ENCODE peak calls at places on chromosomes 12 and 14, in eight cellular contexts. One of them, this sample, is unnamed.

GRCh38 chr14:64746298-64747250 is 42.4 kb downstream of the PLEKHG3 start:
- DNase-seq in OCI-LY7: no peak
- DNase-seq in left lung: peak; percentile 21
- DNase-seq in GM23338: no peak
- DNase-seq in transverse colon: no peak
- DNase-seq in AG04450: no peak
- DNase-seq in tibial artery: no peak
- DNase-seq in uterus: no peak
- DNase-seq in this sample: no peak

GRCh38 chr12:6837370-6838060 is 3.2 kb upstream of the GNB3 start:
- DNase-seq in AG04450: no peak
- DNase-seq in GM23338: no peak
- DNase-seq in transverse colon: no peak
- DNase-seq in left lung: no peak
- DNase-seq in tibial artery: no peak
- DNase-seq in OCI-LY7: no peak
- DNase-seq in uterus: no peak
- DNase-seq in this sample: no peak

GRCh38 chr12:6570264-6570887 is 2.3 kb upstream of the NOP2 start:
- DNase-seq in OCI-LY7: peak; percentile 69
- DNase-seq in left lung: peak; percentile 84
- DNase-seq in GM23338: peak; percentile 85
- DNase-seq in tibial artery: no peak
- DNase-seq in transverse colon: peak; percentile 64
- DNase-seq in AG04450: no peak
- DNase-seq in uterus: no peak
- DNase-seq in this sample: peak; percentile 25

GRCh38 chr12:85309180-85309579 is 29.2 kb downstream of the ALX1 start:
- DNase-seq in GM23338: no peak
- DNase-seq in transverse colon: no peak
- DNase-seq in left lung: no peak
- DNase-seq in uterus: no peak
- DNase-seq in tibial artery: no peak
- DNase-seq in AG04450: no peak
- DNase-seq in OCI-LY7: no peak
- DNase-seq in this sample: no peak

GRCh38 chr12:67271976-67272375 is 2.8 kb downstream of the CAND1 start:
- DNase-seq in tibial artery: no peak
- DNase-seq in OCI-LY7: no peak
- DNase-seq in GM23338: no peak
- DNase-seq in uterus: no peak
- DNase-seq in transverse colon: no peak
- DNase-seq in AG04450: no peak
- DNase-seq in left lung: no peak
- DNase-seq in this sample: no peak

GRCh38 chr12:56102683-56103065 is 1.7 kb upstream of the PA2G4 start:
- DNase-seq in OCI-LY7: no peak
- DNase-seq in transverse colon: no peak
- DNase-seq in GM23338: no peak
- DNase-seq in tibial artery: no peak
- DNase-seq in left lung: no peak
- DNase-seq in uterus: no peak
- DNase-seq in AG04450: no peak
- DNase-seq in this sample: no peak

GRCh38 chr14:87852107-87852506 is 140.9 kb downstream of the GALC start:
- DNase-seq in transverse colon: no peak
- DNase-seq in tibial artery: no peak
- DNase-seq in uterus: no peak
- DNase-seq in left lung: no peak
- DNase-seq in AG04450: no peak
- DNase-seq in GM23338: no peak
- DNase-seq in OCI-LY7: no peak
- DNase-seq in this sample: no peak

GRCh38 chr14:24508155-24508554 is at the start of gene CMA1:
- DNase-seq in transverse colon: no peak
- DNase-seq in tibial artery: no peak
- DNase-seq in GM23338: no peak
- DNase-seq in uterus: no peak
- DNase-seq in left lung: no peak
- DNase-seq in AG04450: no peak
- DNase-seq in OCI-LY7: no peak
- DNase-seq in this sample: no peak

GRCh38 chr14:99389171-99389826 is 91.4 kb downstream of the SETD3 start:
- DNase-seq in transverse colon: peak; percentile 67
- DNase-seq in AG04450: no peak
- DNase-seq in left lung: no peak
- DNase-seq in uterus: no peak
- DNase-seq in OCI-LY7: peak; percentile 22
- DNase-seq in tibial artery: no peak
- DNase-seq in GM23338: peak; percentile 92
- DNase-seq in this sample: no peak

GRCh38 chr12:95815635-95816212 is 25.2 kb upstream of the NTN4 start:
- DNase-seq in transverse colon: no peak
- DNase-seq in uterus: no peak
- DNase-seq in tibial artery: no peak
- DNase-seq in AG04450: no peak
- DNase-seq in GM23338: peak; percentile 46
- DNase-seq in OCI-LY7: peak; percentile 27
- DNase-seq in left lung: no peak
- DNase-seq in this sample: no peak

GRCh38 chr12:113222730-113223531 is 1.7 kb downstream of the TPCN1 start:
- DNase-seq in transverse colon: peak; percentile 84
- DNase-seq in tibial artery: peak; percentile 92
- DNase-seq in GM23338: peak; percentile 40
- DNase-seq in AG04450: peak; percentile 77
- DNase-seq in uterus: peak; percentile 54
- DNase-seq in OCI-LY7: peak; percentile 61
- DNase-seq in left lung: no peak
- DNase-seq in this sample: no peak

GRCh38 chr12:19234171-19234704 is 104.7 kb downstream of the PLEKHA5 start:
- DNase-seq in left lung: no peak
- DNase-seq in AG04450: no peak
- DNase-seq in uterus: no peak
- DNase-seq in OCI-LY7: no peak
- DNase-seq in GM23338: no peak
- DNase-seq in transverse colon: no peak
- DNase-seq in tibial artery: no peak
- DNase-seq in this sample: no peak

GRCh38 chr12:89309815-89310214 is 42.5 kb downstream of the DUSP6 start:
- DNase-seq in transverse colon: no peak
- DNase-seq in AG04450: no peak
- DNase-seq in tibial artery: no peak
- DNase-seq in OCI-LY7: no peak
- DNase-seq in left lung: no peak
- DNase-seq in uterus: no peak
- DNase-seq in GM23338: no peak
- DNase-seq in this sample: no peak

GRCh38 chr12:15613981-15614380 is 175.2 kb downstream of the EPS8 start:
- DNase-seq in transverse colon: no peak
- DNase-seq in uterus: no peak
- DNase-seq in OCI-LY7: no peak
- DNase-seq in AG04450: no peak
- DNase-seq in GM23338: no peak
- DNase-seq in tibial artery: no peak
- DNase-seq in left lung: no peak
- DNase-seq in this sample: no peak

GRCh38 chr14:105196228-105196960 is 15.3 kb upstream of the NUDT14 start:
- DNase-seq in GM23338: peak; percentile 79
- DNase-seq in OCI-LY7: no peak
- DNase-seq in tibial artery: no peak
- DNase-seq in AG04450: no peak
- DNase-seq in transverse colon: no peak
- DNase-seq in uterus: no peak
- DNase-seq in left lung: no peak
- DNase-seq in this sample: no peak

GRCh38 chr12:11765817-11766794 is 116.6 kb downstream of the ETV6 start:
- DNase-seq in GM23338: no peak
- DNase-seq in OCI-LY7: no peak
- DNase-seq in tibial artery: no peak
- DNase-seq in AG04450: peak; percentile 46
- DNase-seq in uterus: no peak
- DNase-seq in left lung: peak; percentile 73
- DNase-seq in transverse colon: peak; percentile 56
- DNase-seq in this sample: no peak

GRCh38 chr12:108826807-108827721 is 30.3 kb downstream of the SSH1 start:
- DNase-seq in left lung: no peak
- DNase-seq in AG04450: no peak
- DNase-seq in transverse colon: no peak
- DNase-seq in tibial artery: no peak
- DNase-seq in uterus: no peak
- DNase-seq in GM23338: no peak
- DNase-seq in OCI-LY7: no peak
- DNase-seq in this sample: no peak
- H3K4me3 ChIP-seq in left lung: no peak overlapping the region
- H3K4me3 ChIP-seq in AG04450: peak overlapping the region; percentile 47
- H3K4me3 ChIP-seq in transverse colon: no peak overlapping the region
- H3K4me3 ChIP-seq in tibial artery: peak overlapping the region; percentile 32
- H3K4me3 ChIP-seq in uterus: no peak overlapping the region
- H3K4me3 ChIP-seq in GM23338: no peak overlapping the region
- H3K4me3 ChIP-seq in OCI-LY7: no peak overlapping the region
- H3K4me3 ChIP-seq in this sample: no peak overlapping the region

GRCh38 chr14:102086972-102087761 is at the start of gene HSP90AA1:
- DNase-seq in GM23338: peak; percentile 97
- DNase-seq in AG04450: peak; percentile 62
- DNase-seq in OCI-LY7: peak; percentile 95
- DNase-seq in transverse colon: peak; percentile 94
- DNase-seq in left lung: peak; percentile 99
- DNase-seq in tibial artery: peak; percentile 97
- DNase-seq in uterus: peak; percentile 95
- DNase-seq in this sample: peak; percentile 85
- TF ChIP-seq CTCF in GM23338: no peak
- TF ChIP-seq CTCF in AG04450: peak; percentile 28
- TF ChIP-seq CTCF in OCI-LY7: peak; percentile 23
- TF ChIP-seq CTCF in transverse colon: no peak
- TF ChIP-seq CTCF in left lung: no peak
- TF ChIP-seq CTCF in tibial artery: no peak
- TF ChIP-seq CTCF in uterus: no peak
- TF ChIP-seq CTCF in this sample: peak; percentile 40

GRCh38 chr14:34713681-34714319 is 593 bp downstream of the CFL2 start:
- DNase-seq in tibial artery: peak; percentile 68
- DNase-seq in OCI-LY7: peak; percentile 47
- DNase-seq in AG04450: no peak
- DNase-seq in left lung: no peak
- DNase-seq in GM23338: peak; percentile 33
- DNase-seq in transverse colon: peak; percentile 37
- DNase-seq in uterus: peak; percentile 47
- DNase-seq in this sample: no peak

GRCh38 chr14:34711808-34712712 is 2.3 kb downstream of the CFL2 start:
- DNase-seq in left lung: no peak
- DNase-seq in AG04450: no peak
- DNase-seq in OCI-LY7: no peak
- DNase-seq in GM23338: no peak
- DNase-seq in transverse colon: no peak
- DNase-seq in tibial artery: no peak
- DNase-seq in uterus: no peak
- DNase-seq in this sample: no peak

GRCh38 chr14:34714320-34715107 is at the start of gene CFL2:
- DNase-seq in AG04450: no peak
- DNase-seq in OCI-LY7: peak; percentile 79
- DNase-seq in uterus: peak; percentile 83
- DNase-seq in left lung: peak; percentile 97
- DNase-seq in GM23338: peak; percentile 91
- DNase-seq in transverse colon: peak; percentile 82
- DNase-seq in tibial artery: peak; percentile 94
- DNase-seq in this sample: peak; percentile 94

GRCh38 chr14:34711169-34711568 is 3.2 kb downstream of the CFL2 start:
- DNase-seq in uterus: no peak
- DNase-seq in GM23338: no peak
- DNase-seq in tibial artery: no peak
- DNase-seq in transverse colon: peak; percentile 13
- DNase-seq in AG04450: peak; percentile 82
- DNase-seq in OCI-LY7: peak; percentile 83
- DNase-seq in left lung: no peak
- DNase-seq in this sample: no peak

GRCh38 chr14:34713122-34713680 is 1.2 kb downstream of the CFL2 start:
- DNase-seq in transverse colon: no peak
- DNase-seq in AG04450: no peak
- DNase-seq in OCI-LY7: no peak
- DNase-seq in uterus: no peak
- DNase-seq in GM23338: no peak
- DNase-seq in left lung: no peak
- DNase-seq in tibial artery: no peak
- DNase-seq in this sample: no peak
- H3K27ac ChIP-seq in transverse colon: peak overlapping the region; percentile 94
- H3K27ac ChIP-seq in AG04450: peak overlapping the region; percentile 94
- H3K27ac ChIP-seq in OCI-LY7: peak overlapping the region; percentile 87
- H3K27ac ChIP-seq in uterus: peak overlapping the region; percentile 98
- H3K27ac ChIP-seq in GM23338: no peak overlapping the region
- H3K27ac ChIP-seq in left lung: peak overlapping the region; percentile 96
- H3K27ac ChIP-seq in tibial artery: peak overlapping the region; percentile 95
- H3K27ac ChIP-seq in this sample: peak overlapping the region; percentile 99

GRCh38 chr14:49615776-49616175 is 4.7 kb downstream of the RPL36AL start:
- DNase-seq in OCI-LY7: no peak
- DNase-seq in transverse colon: no peak
- DNase-seq in GM23338: no peak
- DNase-seq in left lung: no peak
- DNase-seq in uterus: no peak
- DNase-seq in tibial artery: no peak
- DNase-seq in AG04450: no peak
- DNase-seq in this sample: no peak

GRCh38 chr14:49620182-49621113 is at the start of the genes MGAT2 and RPL36AL:
- DNase-seq in GM23338: peak; percentile 99
- DNase-seq in transverse colon: peak; percentile 99
- DNase-seq in left lung: peak; percentile 98
- DNase-seq in AG04450: peak; percentile 98
- DNase-seq in tibial artery: peak; percentile 99
- DNase-seq in uterus: peak; percentile 99
- DNase-seq in OCI-LY7: peak; percentile 99
- DNase-seq in this sample: peak; percentile 97

GRCh38 chr14:49619730-49620129 is 696 bp downstream of the RPL36AL start:
- DNase-seq in OCI-LY7: no peak
- DNase-seq in left lung: no peak
- DNase-seq in GM23338: no peak
- DNase-seq in transverse colon: no peak
- DNase-seq in tibial artery: no peak
- DNase-seq in AG04450: no peak
- DNase-seq in uterus: no peak
- DNase-seq in this sample: no peak

GRCh38 chr14:49621114-49621881 is 699 bp downstream of the MGAT2 start:
- DNase-seq in AG04450: no peak
- DNase-seq in uterus: peak; percentile 72
- DNase-seq in transverse colon: peak; percentile 75
- DNase-seq in left lung: peak; percentile 97
- DNase-seq in OCI-LY7: peak; percentile 86
- DNase-seq in GM23338: peak; percentile 76
- DNase-seq in tibial artery: peak; percentile 87
- DNase-seq in this sample: peak; percentile 73

DNA sequence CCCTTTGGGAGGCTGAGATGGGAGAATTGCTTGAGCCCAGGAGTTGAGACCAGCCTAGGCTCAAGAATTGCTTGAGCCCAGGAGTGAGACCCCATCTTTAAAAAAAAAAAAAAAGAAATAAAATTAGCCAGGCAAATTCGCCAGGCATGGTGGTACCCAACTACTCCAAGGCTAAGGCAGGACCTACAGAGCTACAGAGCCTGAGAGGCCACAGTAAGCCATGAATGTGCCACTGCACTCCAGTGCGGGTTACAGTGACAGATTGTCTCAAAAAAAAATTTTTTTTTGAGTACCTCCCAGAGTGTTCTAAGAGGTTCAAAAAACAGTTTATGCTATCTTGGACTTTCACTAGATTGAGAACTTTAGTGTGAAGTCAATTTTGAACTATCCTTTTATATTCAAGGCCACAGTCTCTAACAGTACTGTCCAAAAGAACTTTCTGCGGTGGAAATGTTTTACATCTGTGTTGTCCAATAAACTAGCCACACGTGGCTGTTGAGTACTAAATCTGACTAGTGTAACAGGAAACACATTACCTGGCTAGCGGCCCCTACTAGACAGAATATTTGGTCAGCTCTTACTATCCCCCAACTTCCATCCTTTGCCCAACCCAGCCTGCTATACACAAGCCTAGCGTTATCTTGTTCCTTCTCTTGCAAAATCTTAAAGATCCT is 2.4 kb downstream of the RPL36AL start:
- DNase-seq in uterus: no peak
- DNase-seq in OCI-LY7: no peak
- DNase-seq in left lung: no peak
- DNase-seq in AG04450: no peak
- DNase-seq in transverse colon: no peak
- DNase-seq in GM23338: no peak
- DNase-seq in tibial artery: no peak
- DNase-seq in this sample: no peak
- H3K4me3 ChIP-seq in uterus: no peak overlapping the region
- H3K4me3 ChIP-seq in OCI-LY7: peak overlapping the region; percentile 88
- H3K4me3 ChIP-seq in left lung: no peak overlapping the region
- H3K4me3 ChIP-seq in AG04450: no peak overlapping the region
- H3K4me3 ChIP-seq in transverse colon: no peak overlapping the region
- H3K4me3 ChIP-seq in GM23338: no peak overlapping the region
- H3K4me3 ChIP-seq in tibial artery: no peak overlapping the region
- H3K4me3 ChIP-seq in this sample: no peak overlapping the region

This sample was measured in dorsolateral prefrontal cortex.